ENCODE peak calls at places on chromosomes 3 and 15, in eight cellular contexts. W is heart left ventricle, X is H54, U is HCT116, D is adrenal gland, I is HepG2, J is NB4, F is breast epithelium. Z is an unnamed sample.

GRCh38 chr3:61896251-61896650 is 334.9 kb downstream of the PTPRG start:
- DNase-seq in W (no peak), X (no peak), U (no peak), D (no peak), I (no peak), J (no peak), F (no peak), Z (no peak)

GRCh38 chr3:184241447-184242296 is 7.1 kb downstream of the ALG3 start:
- DNase-seq in W (peak), X (no peak), U (no peak), D (peak), I (peak), J (peak), F (no peak), Z (peak)

GRCh38 chr3:189186093-189186492 is 14.3 kb downstream of the TPRG1 start:
- DNase-seq in W (no peak), X (no peak), U (no peak), D (peak), I (no peak), J (no peak), F (no peak), Z (no peak)

GRCh38 chr15:63197626-63198025 is 8.2 kb downstream of the RAB8B start:
- DNase-seq in W (no peak), X (no peak), U (no peak), D (no peak), I (no peak), J (no peak), F (no peak), Z (no peak)

GRCh38 chr15:23561914-23562313 is 3.6 kb upstream of the MKRN3 start:
- DNase-seq in W (no peak), X (no peak), U (no peak), D (no peak), I (no peak), J (no peak), F (no peak), Z (no peak)

GRCh38 chr15:99998661-99999101 is 265.4 kb upstream of the LYSMD4 start:
- DNase-seq in W (no peak), X (no peak), U (no peak), D (no peak), I (no peak), J (no peak), F (peak), Z (no peak)

GRCh38 chr3:170865209-170866094 is 4.5 kb downstream of the RPL22L1 start:
- DNase-seq in W (no peak), X (no peak), U (no peak), D (no peak), I (peak), J (peak), F (no peak), Z (no peak)

GRCh38 chr15:69305204-69305931 is 6.7 kb downstream of the PAQR5 start:
- DNase-seq in W (no peak), X (peak), U (peak), D (peak), I (peak), J (peak), F (no peak), Z (no peak)

GRCh38 chr3:55074861-55075260 is 147.0 kb upstream of the LRTM1 start:
- DNase-seq in W (no peak), X (no peak), U (no peak), D (no peak), I (no peak), J (no peak), F (no peak), Z (no peak)

GRCh38 chr15:70783610-70784021 is 20.3 kb upstream of the UACA start:
- DNase-seq in W (no peak), X (no peak), U (no peak), D (no peak), I (peak), J (no peak), F (no peak), Z (no peak)

GRCh38 chr3:147613710-147614109 is 204.5 kb downstream of the ZIC1 start:
- DNase-seq in W (no peak), X (no peak), U (no peak), D (no peak), I (no peak), J (no peak), F (no peak), Z (no peak)

GRCh38 chr15:75174736-75175135 is 26.9 kb upstream of the C15orf39 start:
- DNase-seq in W (no peak), X (no peak), U (no peak), D (no peak), I (no peak), J (no peak), F (peak), Z (no peak)

GRCh38 chr3:4060608-4061007 is 242.6 kb upstream of the SETMAR start:
- DNase-seq in W (no peak), X (no peak), U (no peak), D (no peak), I (no peak), J (no peak), F (no peak), Z (no peak)

GRCh38 chr15:77582763-77583162 is 49.9 kb downstream of the LINGO1 start:
- DNase-seq in W (no peak), X (no peak), U (no peak), D (no peak), I (no peak), J (peak), F (no peak), Z (no peak)

GRCh38 chr3:150783334-150783733 is 20.4 kb upstream of the SIAH2 start:
- DNase-seq in W (no peak), X (no peak), U (no peak), D (no peak), I (no peak), J (no peak), F (no peak), Z (no peak)

GRCh38 chr3:43364494-43364893 is 78.2 kb downstream of the SNRK start:
- DNase-seq in W (no peak), X (no peak), U (no peak), D (no peak), I (no peak), J (no peak), F (no peak), Z (no peak)

GRCh38 chr15:87653646-87654045 is 602.9 kb downstream of the NTRK3 start:
- DNase-seq in W (no peak), X (no peak), U (no peak), D (no peak), I (no peak), J (no peak), F (no peak), Z (no peak)
- TF ChIP-seq POLR2A in W (no peak), X (no peak), U (no peak), D (no peak), I (no peak), J (no peak), F (no peak), Z (no peak)

GRCh38 chr3:50356553-50356952 is 2.8 kb downstream of the TMEM115 start:
- DNase-seq in W (no peak), X (no peak), U (no peak), D (no peak), I (no peak), J (peak), F (no peak), Z (peak)

GRCh38 chr3:50355829-50356552 is 3.3 kb downstream of the TMEM115 start:
- DNase-seq in W (no peak), X (no peak), U (no peak), D (no peak), I (no peak), J (no peak), F (no peak), Z (no peak)

GRCh38 chr3:50358355-50358926 is 880 bp downstream of the TMEM115 start:
- DNase-seq in W (no peak), X (no peak), U (no peak), D (no peak), I (no peak), J (no peak), F (no peak), Z (no peak)

GRCh38 chr3:50359760-50360110 is 414 bp upstream of the TMEM115 start:
- DNase-seq in W (no peak), X (no peak), U (no peak), D (no peak), I (no peak), J (no peak), F (no peak), Z (no peak)

DNA sequence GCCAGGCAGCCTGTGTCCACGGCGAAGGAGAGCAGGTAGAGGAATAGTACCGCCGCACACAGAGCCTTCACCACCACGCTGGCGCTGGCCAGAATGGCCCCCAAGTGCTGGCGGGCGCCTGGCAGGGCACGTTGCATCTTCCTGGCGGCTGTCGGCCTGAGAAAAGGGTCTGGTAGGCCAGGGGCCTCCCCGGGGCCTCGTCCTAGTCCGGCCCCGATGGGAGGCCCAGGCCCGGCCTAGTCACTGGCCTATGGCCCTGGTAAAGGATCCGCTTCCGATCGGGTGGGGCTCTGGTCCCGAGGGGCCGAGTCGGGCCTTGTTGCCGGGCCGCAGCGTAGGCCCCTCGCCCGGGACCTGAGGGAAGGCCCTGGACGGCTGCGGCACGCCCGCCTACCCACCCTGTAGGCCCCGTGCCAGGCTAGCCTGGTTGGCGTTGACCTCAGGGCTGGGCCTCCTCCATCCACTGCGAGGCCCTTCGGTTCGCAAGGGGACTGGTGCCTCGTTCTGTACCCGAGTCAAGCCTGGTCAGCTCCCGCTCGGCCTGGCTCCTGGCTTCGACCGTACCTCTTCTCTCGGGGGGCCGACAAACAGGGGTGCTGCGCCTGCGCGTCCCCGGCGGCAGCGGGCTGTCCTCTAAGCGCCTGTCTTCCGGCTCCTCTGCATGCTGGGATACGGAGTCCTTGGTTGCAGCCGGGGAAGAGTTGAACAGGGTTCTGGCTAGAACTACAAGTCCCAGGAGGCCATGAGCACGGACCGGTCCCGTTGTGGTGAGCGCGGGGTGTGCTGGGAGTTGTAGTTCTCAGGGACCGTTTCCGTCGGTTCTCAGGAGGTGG is at the start of gene TMEM115:
- DNase-seq in W (peak), X (peak), U (peak), D (peak), I (peak), J (peak), F (peak), Z (peak)
- TF ChIP-seq POLR2A in W (peak), X (peak), U (no peak), D (peak), I (no peak), J (peak), F (peak), Z (peak)

DNA sequence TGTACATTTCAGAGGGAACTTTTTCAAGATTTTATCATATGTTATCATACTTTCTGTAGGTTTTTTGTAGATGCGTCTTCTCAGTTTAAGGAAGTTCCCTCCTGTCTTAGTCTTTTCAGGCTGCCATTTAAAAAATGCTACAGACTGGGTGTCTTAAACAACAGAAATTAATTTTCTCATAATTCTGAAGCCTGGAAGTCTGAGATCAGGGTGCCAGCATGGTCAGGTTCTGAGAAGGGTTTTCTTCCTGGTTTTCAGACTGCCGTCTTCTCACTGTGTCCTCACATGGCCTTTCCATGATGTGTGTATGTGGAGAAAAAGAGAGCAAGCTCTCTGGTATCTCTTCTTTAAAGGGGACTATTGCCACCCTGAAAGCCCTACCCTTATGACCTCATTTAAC is 189.9 kb upstream of the SOX2 start:
- DNase-seq in W (no peak), X (no peak), U (no peak), D (no peak), I (no peak), J (no peak), F (no peak), Z (no peak)
- TF ChIP-seq POLR2A in W (no peak), X (no peak), U (no peak), D (no peak), I (no peak), J (no peak), F (no peak), Z (no peak)

GRCh38 chr3:124886168-124887051 is 755 bp downstream of the ITGB5 start:
- DNase-seq in W (peak), X (peak), U (no peak), D (peak), I (peak), J (no peak), F (peak), Z (no peak)
- TF ChIP-seq POLR2A in W (peak), X (peak), U (peak), D (peak), I (peak), J (no peak), F (no peak), Z (no peak)

GRCh38 chr15:51757463-51757862 is 6.1 kb downstream of the TMOD2 start:
- DNase-seq in W (no peak), X (no peak), U (no peak), D (no peak), I (no peak), J (no peak), F (no peak), Z (no peak)

GRCh38 chr15:51756482-51756881 is 5.1 kb downstream of the TMOD2 start:
- DNase-seq in W (no peak), X (no peak), U (no peak), D (no peak), I (no peak), J (peak), F (no peak), Z (no peak)

GRCh38 chr15:51758645-51759044 is 7.2 kb downstream of the TMOD2 start:
- DNase-seq in W (peak), X (no peak), U (no peak), D (peak), I (no peak), J (no peak), F (no peak), Z (no peak)

GRCh38 chr15:51760805-51761204 is 9.4 kb downstream of the TMOD2 start:
- DNase-seq in W (no peak), X (no peak), U (no peak), D (no peak), I (no peak), J (peak), F (no peak), Z (no peak)

DNA sequence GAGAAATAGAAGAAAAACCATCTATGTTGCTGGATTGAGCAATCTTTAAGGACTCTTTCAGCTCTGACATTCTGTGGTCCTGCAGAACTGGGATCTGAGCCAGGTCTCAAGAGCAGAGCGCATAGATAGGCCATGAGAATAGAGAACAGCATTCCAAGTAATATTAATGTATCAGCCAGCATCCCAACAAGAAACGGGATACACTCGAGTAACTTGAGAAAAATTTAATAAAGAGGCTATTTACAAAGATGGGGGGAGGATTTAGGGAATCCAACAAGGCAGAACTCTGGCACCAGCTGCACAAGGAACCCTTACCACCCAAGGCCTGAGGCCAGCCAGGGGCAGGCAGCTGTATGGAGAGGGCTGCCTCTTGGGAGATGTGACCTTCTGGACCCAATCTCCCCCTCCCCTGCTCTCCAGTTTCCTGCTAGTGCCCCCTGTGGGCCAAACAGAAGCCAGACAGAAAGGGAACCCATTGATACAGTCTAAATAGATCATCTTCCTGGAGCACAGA is 8.2 kb downstream of the TMOD2 start:
- DNase-seq in W (no peak), X (no peak), U (no peak), D (peak), I (peak), J (peak), F (no peak), Z (peak)
- TF ChIP-seq POLR2A in W (no peak), X (no peak), U (no peak), D (no peak), I (no peak), J (no peak), F (no peak), Z (no peak)

DNA sequence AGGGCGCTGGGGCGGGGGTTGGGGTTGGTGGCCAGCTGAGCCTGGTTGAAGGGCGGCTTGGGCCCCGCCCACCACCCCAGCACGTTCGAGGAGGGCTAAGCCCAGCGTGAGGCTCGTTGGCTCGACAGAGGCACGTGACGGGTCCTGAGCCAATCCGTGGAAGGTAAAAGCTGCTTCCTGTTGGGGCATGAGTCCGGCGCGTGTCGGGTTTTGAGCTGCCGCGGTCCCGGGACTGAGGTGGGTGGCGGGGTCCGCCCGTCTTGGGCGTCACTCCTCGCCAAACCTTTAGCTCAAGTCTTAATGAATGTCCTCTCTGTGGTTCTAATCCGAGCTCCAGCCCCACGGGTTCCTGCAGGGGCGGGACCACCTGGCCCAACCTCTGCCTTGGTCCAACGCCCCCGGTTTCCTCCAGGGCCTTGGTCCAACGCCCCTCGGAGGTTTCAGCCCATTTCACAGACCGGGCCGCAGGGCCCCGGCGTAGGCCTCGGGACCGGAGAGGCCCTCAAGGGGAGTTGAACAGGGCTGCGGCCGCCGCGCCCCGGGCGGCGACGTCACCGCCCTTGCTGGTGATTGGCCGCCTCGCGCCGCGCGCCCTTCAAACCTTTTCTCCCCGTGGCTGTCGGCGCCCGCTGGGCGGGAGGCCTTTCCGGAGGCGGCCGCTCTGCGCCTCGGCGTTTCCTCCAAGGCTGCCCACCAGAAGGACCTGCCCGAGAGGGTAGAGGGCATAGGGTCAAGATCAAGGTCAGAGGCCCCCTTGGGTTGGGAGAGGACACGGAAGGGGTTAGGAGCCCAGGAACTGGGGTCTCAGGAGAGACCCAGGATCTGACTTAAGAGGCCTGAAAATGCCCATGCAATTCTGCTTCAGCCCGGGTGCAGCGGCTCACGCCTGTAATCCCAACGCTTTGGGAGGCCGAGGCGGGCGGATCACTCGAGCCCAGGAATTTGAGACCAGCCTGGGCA is at the start of gene RCCD1:
- DNase-seq in W (peak), X (peak), U (peak), D (peak), I (peak), J (peak), F (peak), Z (peak)
- TF ChIP-seq POLR2A in W (peak), X (peak), U (peak), D (peak), I (peak), J (peak), F (peak), Z (peak)

GRCh38 chr15:91022075-91022831 is at the start of gene VPS33B:
- DNase-seq in W (peak), X (peak), U (peak), D (peak), I (peak), J (peak), F (peak), Z (peak)
- TF ChIP-seq POLR2A in W (peak), X (peak), U (no peak), D (no peak), I (peak), J (peak), F (no peak), Z (peak)

GRCh38 chr15:64896371-64897069 is 15.2 kb upstream of the ANKDD1A start:
- DNase-seq in W (no peak), X (no peak), U (no peak), D (no peak), I (no peak), J (no peak), F (no peak), Z (no peak)

GRCh38 chr15:64897345-64897985 is 14.2 kb upstream of the ANKDD1A start:
- DNase-seq in W (peak), X (peak), U (no peak), D (peak), I (no peak), J (peak), F (no peak), Z (peak)

GRCh38 chr15:64893481-64894394 is 18.0 kb upstream of the ANKDD1A start:
- DNase-seq in W (peak), X (peak), U (peak), D (peak), I (peak), J (peak), F (peak), Z (peak)

GRCh38 chr15:64894395-64895056 is 17.2 kb upstream of the ANKDD1A start:
- DNase-seq in W (peak), X (no peak), U (no peak), D (no peak), I (no peak), J (peak), F (no peak), Z (peak)

DNA sequence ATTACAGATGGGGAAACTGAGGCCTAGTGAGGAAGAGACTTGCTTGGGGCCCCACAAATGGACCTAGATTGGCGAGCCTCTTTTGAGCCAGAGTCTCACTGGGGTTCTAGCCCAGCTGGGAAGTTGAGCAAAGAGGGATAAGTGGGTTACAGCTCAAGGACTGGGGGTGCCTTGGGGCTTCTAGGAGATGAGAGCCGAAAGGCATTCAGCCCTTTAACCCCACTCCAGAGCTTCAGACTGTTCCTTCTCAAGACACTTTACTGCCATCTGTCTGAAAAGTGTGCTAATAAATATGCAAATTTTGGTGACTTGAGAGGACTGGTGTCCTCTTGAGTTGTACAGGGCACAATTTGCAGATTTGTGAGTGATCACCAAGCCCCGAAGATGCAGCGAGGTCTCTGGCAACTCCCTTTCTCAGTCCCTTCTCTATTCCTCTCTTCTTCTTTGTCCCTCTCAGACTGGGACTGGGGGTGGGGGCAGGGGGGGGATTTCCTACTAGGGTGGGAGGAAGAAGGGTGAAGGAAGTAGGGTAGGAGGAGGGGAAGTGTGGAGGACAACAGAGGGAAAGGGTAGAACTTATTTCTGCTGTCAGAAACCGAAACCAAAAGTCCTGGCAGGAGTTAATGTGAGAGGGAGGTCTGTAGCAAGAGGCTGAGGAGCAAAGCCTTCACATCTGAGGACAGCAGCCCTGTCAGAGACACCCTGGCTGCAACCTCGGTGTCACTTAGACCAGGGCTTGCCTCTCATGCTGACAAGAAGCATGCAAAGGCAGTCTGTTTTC is 16.2 kb upstream of the ANKDD1A start:
- DNase-seq in W (no peak), X (no peak), U (no peak), D (no peak), I (no peak), J (peak), F (no peak), Z (peak)
- TF ChIP-seq POLR2A in W (no peak), X (no peak), U (no peak), D (peak), I (no peak), J (no peak), F (no peak), Z (no peak)